ENCODE peak calls at places on chromosomes 12 and 14, in five cellular contexts. B is adrenal gland, J is uterus, O is thyroid gland, I is heart left ventricle. A is an unnamed sample.

GRCh38 chr12:82866946-82867345 is 180.2 kb downstream of the TMTC2 start:
- DNase-seq in O (no peak), B (no peak), J (no peak), I (no peak), A (no peak)

GRCh38 chr14:72608391-72609204 is 285.3 kb downstream of the DPF3 start:
- DNase-seq in I (no peak), J (no peak), O (no peak), B (no peak), A (no peak)

GRCh38 chr14:88195676-88196075 is 127.4 kb downstream of the KCNK10 start:
- DNase-seq in J (no peak), I (no peak), O (no peak), B (no peak), A (no peak)

GRCh38 chr14:34665785-34666425 is 36.0 kb upstream of the SNX6 start:
- DNase-seq in B (peak), I (peak), O (no peak), J (no peak), A (no peak)

GRCh38 chr14:32468955-32469354 is 139.9 kb downstream of the AKAP6 start:
- DNase-seq in J (no peak), B (peak), I (no peak), O (peak), A (peak)

GRCh38 chr14:52706286-52706685 is 714 bp upstream of the PSMC6 start:
- DNase-seq in J (no peak), B (no peak), I (no peak), O (peak), A (no peak)

GRCh38 chr14:77197988-77198387 is 16.4 kb downstream of the TMEM63C start:
- DNase-seq in O (no peak), I (no peak), B (no peak), J (no peak), A (no peak)

GRCh38 chr12:53727310-53728041 is at the start of gene CALCOCO1:
- DNase-seq in B (peak), J (peak), O (peak), I (peak), A (peak)

GRCh38 chr12:13661005-13661887 is 320.2 kb downstream of the GRIN2B start:
- DNase-seq in I (peak), B (peak), J (peak), O (peak), A (peak)

GRCh38 chr12:50200507-50201273 is 33.5 kb upstream of the CERS5 start:
- DNase-seq in I (no peak), O (no peak), J (no peak), B (no peak), A (no peak)

GRCh38 chr14:65224799-65225198 is 122.5 kb upstream of the MAX start:
- DNase-seq in I (no peak), J (no peak), B (no peak), O (no peak), A (no peak)

GRCh38 chr12:59079472-59079871 is 159.2 kb upstream of the LRIG3 start:
- DNase-seq in J (no peak), O (no peak), I (no peak), B (no peak), A (no peak)

GRCh38 chr12:51126297-51126696 is 42.9 kb upstream of the CSRNP2 start:
- DNase-seq in B (no peak), O (no peak), J (no peak), I (no peak), A (no peak)

GRCh38 chr14:101600891-101601602 is 39.8 kb downstream of the DIO3 start:
- DNase-seq in B (no peak), O (no peak), J (no peak), I (no peak), A (peak)

GRCh38 chr14:70189678-70190077 is 927 bp upstream of the SLC8A3 start:
- DNase-seq in J (no peak), I (no peak), B (no peak), O (no peak), A (no peak)

GRCh38 chr12:123027726-123028445 is 47.4 kb downstream of the ARL6IP4 start:
- DNase-seq in O (peak), J (no peak), I (peak), B (no peak), A (no peak)

GRCh38 chr12:103640831-103641230 is 53.8 kb downstream of the STAB2 start:
- DNase-seq in O (no peak), I (no peak), B (no peak), J (no peak), A (no peak)

GRCh38 chr14:68884031-68885030 is 91.5 kb upstream of the ZFP36L1 start:
- DNase-seq in B (peak), J (peak), I (peak), O (no peak), A (no peak)

GRCh38 chr14:104370256-104370870 is 209.2 kb upstream of the C14orf180 start:
- DNase-seq in I (peak), O (peak), J (no peak), B (no peak), A (no peak)

GRCh38 chr14:52266782-52267181 is 716 bp upstream of the PTGDR start:
- DNase-seq in J (peak), B (no peak), O (no peak), I (no peak), A (no peak)

GRCh38 chr14:30779210-30779609 is 95.1 kb upstream of the COCH start:
- DNase-seq in O (no peak), I (no peak), B (no peak), J (no peak), A (no peak)

GRCh38 chr12:107731376-107731775 is 29.6 kb downstream of the PRDM4 start:
- DNase-seq in O (no peak), I (no peak), B (no peak), J (no peak), A (no peak)

GRCh38 chr14:73234029-73234428 is 3.3 kb upstream of the PAPLN start:
- DNase-seq in O (no peak), J (no peak), I (no peak), B (no peak), A (no peak)

GRCh38 chr12:38538319-38538718 is 221.7 kb downstream of the ALG10B start:
- DNase-seq in O (no peak), I (no peak), B (no peak), J (no peak), A (no peak)

GRCh38 chr14:53011053-53011462 is 60.2 kb upstream of the FERMT2 start:
- DNase-seq in O (peak), J (peak), I (peak), B (peak), A (peak)

GRCh38 chr14:100767788-100768536 is 41.3 kb downstream of the DLK1 start:
- DNase-seq in J (no peak), O (no peak), I (no peak), B (no peak), A (no peak)

GRCh38 chr12:50642035-50642451 is 121.9 kb upstream of the ATF1 start:
- DNase-seq in J (no peak), O (no peak), B (no peak), I (no peak), A (no peak)

GRCh38 chr14:71733210-71733883 is 198.9 kb upstream of the RGS6 start:
- DNase-seq in O (no peak), I (no peak), J (no peak), B (no peak), A (no peak)

GRCh38 chr12:21538259-21538658 is 12.2 kb downstream of the SPX start:
- DNase-seq in O (no peak), J (no peak), I (no peak), B (no peak), A (no peak)

GRCh38 chr12:3045989-3046388 is 31.2 kb upstream of the TSPAN9 start:
- DNase-seq in O (no peak), B (no peak), I (no peak), J (no peak), A (no peak)

GRCh38 chr14:89455412-89455811 is 38.4 kb upstream of the FOXN3 start:
- DNase-seq in B (no peak), O (no peak), J (no peak), I (no peak), A (no peak)

GRCh38 chr12:114902665-114903393 is 218.9 kb upstream of the TBX3 start:
- DNase-seq in B (no peak), J (no peak), I (no peak), O (no peak), A (no peak)

GRCh38 chr12:124564232-124564958 is 3.0 kb downstream of the NCOR2 start:
- DNase-seq in O (peak), B (no peak), I (no peak), J (no peak), A (peak)

GRCh38 chr12:57726151-57726883 is 12.2 kb downstream of the AGAP2 start:
- DNase-seq in I (peak), B (peak), O (peak), J (peak), A (peak)

GRCh38 chr12:21940972-21941521 is at the start of gene ABCC9:
- DNase-seq in I (peak), B (peak), J (peak), O (peak), A (peak)

GRCh38 chr12:25276199-25276937 is 25.6 kb upstream of the KRAS start:
- DNase-seq in J (peak), O (peak), B (peak), I (no peak), A (no peak)

GRCh38 chr12:131493068-131493826 is 217.6 kb upstream of the SFSWAP start:
- DNase-seq in B (no peak), O (no peak), J (no peak), I (no peak), A (no peak)

DNA sequence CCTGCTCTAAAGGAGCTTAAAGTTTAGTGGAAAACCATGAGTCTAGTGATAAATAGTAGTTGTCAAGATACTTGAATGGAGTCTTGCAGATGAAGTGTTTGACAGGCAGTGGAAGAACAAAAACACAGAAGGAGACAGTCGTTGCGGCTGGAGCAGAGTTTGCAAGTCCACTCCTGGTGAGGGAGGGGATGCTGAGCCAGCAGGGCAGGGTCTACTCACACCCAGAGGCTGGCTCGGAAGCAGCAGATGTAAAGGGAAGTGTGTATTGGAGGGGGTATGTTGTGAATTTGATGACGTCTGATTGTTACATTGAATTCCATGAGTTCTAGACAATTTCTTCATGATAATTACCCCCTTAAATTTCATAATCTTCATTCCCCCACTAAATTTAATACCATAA is 61.3 kb downstream of the TRAF3 start:
- DNase-seq in J (no peak), O (no peak), I (no peak), B (no peak), A (no peak)
- TF ChIP-seq POLR2A in J (no peak), O (no peak), I (no peak), B (no peak), A (no peak)

GRCh38 chr12:4118017-4118510 is 155.5 kb upstream of the CCND2 start:
- DNase-seq in J (peak), I (peak), B (peak), O (peak), A (no peak)
- TF ChIP-seq POLR2A in J (no peak), I (no peak), B (no peak), O (no peak), A (no peak)

GRCh38 chr14:93231129-93231979 is 24.3 kb downstream of the UBR7 start:
- DNase-seq in B (peak), I (peak), O (no peak), J (no peak), A (peak)
- TF ChIP-seq POLR2A in B (no peak), I (no peak), O (no peak), J (no peak), A (no peak)

DNA sequence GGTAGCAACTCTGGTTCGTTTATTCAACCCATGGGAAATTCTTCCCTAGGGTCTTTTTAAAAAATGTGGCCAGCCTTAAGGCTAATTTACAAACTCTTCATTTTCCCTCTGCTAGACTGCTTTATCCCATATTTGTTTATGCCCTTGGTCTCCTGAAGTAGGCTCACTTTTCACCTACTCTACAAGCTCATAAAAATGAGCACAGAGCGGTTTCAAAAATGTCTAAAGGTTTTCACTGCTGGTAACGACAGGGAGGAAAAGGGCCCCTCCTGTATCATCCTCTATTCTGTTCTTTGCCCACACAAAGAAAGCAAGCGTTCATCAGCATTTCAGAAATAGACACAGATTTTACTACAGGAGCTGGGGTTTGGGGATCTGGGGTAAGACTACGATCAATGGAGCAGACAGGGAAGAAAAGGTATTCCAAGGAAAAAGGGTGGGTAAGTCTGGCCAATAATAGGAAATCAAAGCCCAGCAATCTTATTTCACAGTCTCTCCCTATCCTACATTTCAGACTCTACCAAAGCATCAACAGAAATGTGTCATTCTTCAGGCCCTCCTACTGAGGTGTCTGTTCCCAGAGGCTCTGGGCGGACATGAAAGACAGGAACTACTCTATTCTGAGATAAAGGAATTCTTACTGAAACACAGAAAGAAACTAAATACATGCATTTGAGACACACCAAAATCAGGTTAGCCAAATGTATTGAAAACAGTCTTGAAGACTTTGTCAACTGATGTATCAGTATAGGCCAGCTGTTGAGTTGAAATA is 86.4 kb downstream of the SPPL3 start:
- DNase-seq in I (no peak), J (no peak), B (no peak), O (no peak), A (no peak)
- TF ChIP-seq POLR2A in I (no peak), J (no peak), B (no peak), O (no peak), A (no peak)

GRCh38 chr12:45991289-45992249 is 1.2 kb upstream of the SCAF11 start:
- DNase-seq in B (peak), J (peak), I (peak), O (peak), A (peak)
- TF ChIP-seq POLR2A in B (peak), J (peak), I (no peak), O (peak), A (no peak)

GRCh38 chr14:56176530-56176929 is 58.3 kb downstream of the PELI2 start:
- DNase-seq in B (no peak), I (no peak), J (no peak), O (no peak), A (no peak)
- TF ChIP-seq POLR2A in B (no peak), I (no peak), J (no peak), O (no peak), A (no peak)

GRCh38 chr14:24206260-24207103 is 986 bp downstream of the TSSK4 start:
- DNase-seq in O (no peak), J (no peak), I (no peak), B (peak), A (no peak)
- TF ChIP-seq POLR2A in O (no peak), J (no peak), I (no peak), B (no peak), A (no peak)

DNA sequence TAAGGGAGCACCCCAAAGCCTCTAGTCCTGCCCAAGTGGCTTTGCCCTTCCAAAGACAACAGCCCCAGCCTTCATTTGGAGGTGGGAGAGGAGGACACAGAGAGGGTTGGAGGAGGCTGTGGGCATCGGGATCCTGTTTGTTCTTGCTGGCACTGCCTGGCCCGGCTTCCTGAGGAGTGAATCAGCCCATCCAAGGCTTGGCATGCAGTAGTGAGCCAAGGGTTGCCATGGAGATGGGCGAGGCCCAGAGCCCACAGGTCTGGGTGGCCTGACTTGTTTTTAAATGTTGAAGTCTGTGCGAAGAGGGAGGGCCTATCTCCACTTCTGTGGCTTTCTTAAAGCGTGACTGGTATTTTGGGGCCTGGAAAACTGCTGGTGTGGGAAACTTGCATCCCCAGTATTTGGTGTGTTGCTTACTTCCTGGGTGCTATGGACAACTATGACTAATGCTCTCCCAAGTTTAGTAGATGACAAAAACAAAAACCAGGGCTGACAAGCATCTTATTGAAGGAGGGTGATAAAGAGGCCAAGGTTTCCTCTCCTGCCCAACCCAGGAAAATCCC is 15.8 kb downstream of the CD9 start:
- DNase-seq in I (no peak), B (peak), J (peak), O (peak), A (no peak)
- TF ChIP-seq POLR2A in I (no peak), B (no peak), J (no peak), O (peak), A (no peak)